ENCODE peak calls at places on chromosome 10, in seven cellular contexts. M is H1, J is SK-N-SH, B is HepG2, H is HCT116, Q is K562, F is GM12878. R is an unnamed sample.

GRCh38 chr10:70458329-70459060 is 17.0 kb upstream of the NODAL start:
- DNase-seq in M (peak; percentile 73), J (peak; percentile 92), B (no peak), H (no peak), Q (peak; percentile 72), F (no peak), R (no peak)

GRCh38 chr10:90587081-90587491 is 270.8 kb downstream of the HTR7 start:
- DNase-seq in M (no peak), J (no peak), B (no peak), H (peak; percentile 94), Q (no peak), F (no peak), R (no peak)

GRCh38 chr10:24012249-24012803 is 196.6 kb upstream of the KIAA1217 start:
- DNase-seq in M (no peak), J (no peak), B (no peak), H (no peak), Q (no peak), F (no peak), R (no peak)

GRCh38 chr10:48759113-48759901 is 74.6 kb downstream of the WDFY4 start:
- DNase-seq in M (no peak), J (no peak), B (no peak), H (no peak), Q (no peak), F (peak; percentile 81), R (no peak)

GRCh38 chr10:88991900-88992237 is 1.3 kb downstream of the FAS start:
- DNase-seq in M (no peak), J (no peak), B (no peak), H (no peak), Q (no peak), F (no peak), R (no peak)

GRCh38 chr10:88918506-88918905 is 34.1 kb downstream of the ACTA2 start:
- DNase-seq in M (no peak), J (no peak), B (no peak), H (no peak), Q (no peak), F (no peak), R (no peak)

GRCh38 chr10:22992075-22992474 is 64.2 kb downstream of the ARMC3 start:
- DNase-seq in M (no peak), J (no peak), B (no peak), H (no peak), Q (no peak), F (no peak), R (no peak)

GRCh38 chr10:79097021-79097695 is 28.4 kb downstream of the ZMIZ1 start:
- DNase-seq in M (no peak), J (peak; percentile 67), B (no peak), H (no peak), Q (no peak), F (no peak), R (no peak)

GRCh38 chr10:48902096-48902495 is 37.5 kb downstream of the LRRC18 start:
- DNase-seq in M (no peak), J (no peak), B (no peak), H (no peak), Q (peak; percentile 23), F (no peak), R (no peak)

GRCh38 chr10:21495002-21495685 is 30.3 kb downstream of the SKIDA1 start:
- DNase-seq in M (no peak), J (peak; percentile 67), B (peak; percentile 34), H (no peak), Q (no peak), F (no peak), R (no peak)

GRCh38 chr10:82288461-82288881 is 413.5 kb downstream of the NRG3 start:
- DNase-seq in M (no peak), J (no peak), B (no peak), H (no peak), Q (no peak), F (no peak), R (no peak)

GRCh38 chr10:102117391-102118159 is 2.6 kb downstream of the LDB1 start:
- DNase-seq in M (peak; percentile 73), J (peak; percentile 89), B (peak; percentile 78), H (no peak), Q (no peak), F (no peak), R (peak; percentile 92)

GRCh38 chr10:52454476-52454875 is 140.4 kb downstream of the DKK1 start:
- DNase-seq in M (no peak), J (no peak), B (no peak), H (no peak), Q (no peak), F (no peak), R (no peak)

GRCh38 chr10:7913122-7913872 is 95.0 kb downstream of the TAF3 start:
- DNase-seq in M (no peak), J (no peak), B (no peak), H (no peak), Q (no peak), F (no peak), R (no peak)

GRCh38 chr10:86400705-86401587 is 34.4 kb upstream of the GRID1 start:
- DNase-seq in M (peak; percentile 83), J (peak; percentile 81), B (peak; percentile 27), H (peak; percentile 8), Q (no peak), F (no peak), R (peak; percentile 72)

GRCh38 chr10:125002423-125003145 is 60.7 kb downstream of the ZRANB1 start:
- DNase-seq in M (no peak), J (peak; percentile 27), B (no peak), H (no peak), Q (no peak), F (no peak), R (no peak)
- TF ChIP-seq JUND in M (no peak), J (no peak), B (no peak), H (no peak), Q (no peak), F (no peak), R (no peak)

DNA sequence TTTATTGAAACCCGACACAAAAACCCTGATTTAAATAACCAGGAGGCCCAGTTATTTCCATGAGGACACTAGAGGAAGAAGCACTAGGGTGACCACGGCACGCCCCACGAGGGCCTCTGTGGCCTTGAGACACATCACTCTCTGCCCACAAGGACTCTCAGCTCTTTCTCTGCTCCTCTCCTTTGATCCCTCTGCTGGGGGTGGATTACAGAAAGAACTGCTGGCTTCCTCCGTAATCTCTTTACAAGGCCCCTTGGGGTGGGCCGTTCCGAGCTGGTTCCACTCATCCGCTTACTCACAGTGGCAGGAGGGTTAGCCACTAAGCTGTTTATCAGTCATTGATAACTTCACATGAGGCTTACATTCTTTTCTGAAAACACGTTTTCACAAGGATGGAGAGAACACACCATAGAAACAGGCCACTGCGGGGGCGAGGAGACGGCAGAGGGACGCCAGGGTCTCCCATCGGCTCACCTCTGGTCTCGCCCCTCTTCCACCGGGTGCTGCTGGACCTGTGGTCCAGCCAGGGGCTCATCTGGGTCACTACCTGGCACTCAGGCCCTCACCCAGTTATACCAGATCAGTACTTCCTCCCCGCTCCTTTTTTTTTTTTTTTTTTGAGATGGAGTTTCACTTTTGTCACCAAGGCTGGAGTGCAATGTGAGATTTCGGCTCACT is 17.6 kb upstream of the PFKFB3 start:
- DNase-seq in M (no peak), J (peak; percentile 5), B (no peak), H (no peak), Q (no peak), F (no peak), R (no peak)
- TF ChIP-seq JUND in M (no peak), J (no peak), B (no peak), H (no peak), Q (no peak), F (no peak), R (no peak)

DNA sequence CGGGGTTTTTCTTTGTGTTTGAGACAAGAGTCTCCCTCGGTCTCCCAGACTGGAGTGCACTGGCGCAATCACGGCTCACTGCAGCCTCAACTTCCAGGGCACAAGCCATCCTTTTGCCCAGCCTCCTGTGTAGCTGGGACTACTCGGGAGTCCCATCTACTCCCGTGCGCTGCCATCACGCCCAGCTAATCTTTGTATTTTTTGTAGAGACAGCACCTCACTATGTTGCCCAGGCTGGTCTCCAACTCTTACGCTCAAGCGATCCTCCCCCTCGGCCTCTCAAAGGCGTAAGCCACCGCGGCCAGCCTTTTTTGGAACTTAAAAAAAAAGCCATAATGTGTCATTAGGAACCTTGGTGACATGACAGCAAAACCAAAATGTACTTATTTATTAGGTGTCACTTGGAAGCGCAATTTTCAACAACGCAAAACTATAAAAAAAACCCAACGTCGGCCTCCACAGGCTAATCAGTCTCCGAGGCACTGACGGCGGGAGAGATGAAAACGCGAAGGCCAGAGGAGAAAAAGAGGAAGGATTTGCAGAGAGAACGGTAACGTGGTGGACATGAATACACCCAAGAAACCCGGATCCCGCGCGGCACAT is 911 bp upstream of the HNRNPH3 start:
- DNase-seq in M (no peak), J (no peak), B (no peak), H (no peak), Q (no peak), F (no peak), R (peak; percentile 35)
- TF ChIP-seq JUND in M (no peak), J (no peak), B (no peak), H (no peak), Q (peak; percentile 1), F (no peak), R (no peak)

GRCh38 chr10:62990126-62990525 is 143.0 kb upstream of the NRBF2 start:
- DNase-seq in M (no peak), J (no peak), B (no peak), H (no peak), Q (no peak), F (no peak), R (no peak)

GRCh38 chr10:62993121-62993520 is 140.0 kb upstream of the NRBF2 start:
- DNase-seq in M (no peak), J (no peak), B (no peak), H (no peak), Q (no peak), F (no peak), R (no peak)

GRCh38 chr10:62996925-62997324 is 136.2 kb upstream of the NRBF2 start:
- DNase-seq in M (no peak), J (no peak), B (no peak), H (no peak), Q (no peak), F (no peak), R (no peak)

DNA sequence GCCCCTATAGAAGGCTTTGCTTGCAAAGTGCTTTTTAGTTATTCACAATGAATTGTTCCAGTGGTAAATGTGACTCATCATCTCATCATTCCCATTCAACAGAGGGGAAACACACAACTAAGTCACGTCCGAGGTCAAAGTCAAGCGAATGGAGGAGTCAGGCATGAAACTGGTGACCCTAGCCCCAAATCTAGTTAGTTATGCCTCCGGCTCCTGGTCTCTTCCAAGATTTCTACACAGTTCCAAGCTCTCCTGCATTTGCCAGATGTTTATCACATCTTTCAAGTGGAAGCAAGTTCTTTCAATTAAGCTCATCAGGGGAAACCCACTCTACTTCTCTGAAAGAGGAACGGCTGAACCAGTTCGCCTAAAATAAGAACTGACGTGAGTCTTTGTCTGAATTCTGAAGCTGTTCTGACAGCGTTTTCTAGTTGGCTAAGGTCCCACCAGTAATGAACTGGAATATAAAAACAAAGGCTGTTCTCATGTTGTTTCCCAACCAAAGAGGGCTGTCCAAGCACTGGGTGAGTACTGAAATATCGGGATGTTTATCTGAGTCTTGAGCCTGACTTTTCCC is 140.9 kb upstream of the NRBF2 start:
- DNase-seq in M (no peak), J (no peak), B (no peak), H (no peak), Q (no peak), F (peak; percentile 40), R (no peak)
- TF ChIP-seq JUND in M (no peak), J (no peak), B (no peak), H (no peak), Q (no peak), F (no peak), R (no peak)